ENCODE peak calls at places on chromosomes 1 and 21, in six cellular contexts. M is HCT116; I is aorta; A is left ventricle myocardium inferior; Z is BJ; V is CD4-positive, alpha-beta memory T cell. F is an unnamed sample. For H3K36me3, the result is how much of the 10 kb centered on the place peaks cover.

GRCh38 chr21:42590431-42591131 is 62.8 kb upstream of the PDE9A start:
- DNase-seq in M (no peak), V (no peak), A (no peak), Z (no peak), I (no peak), F (no peak)

GRCh38 chr1:235933483-235934116 is 66.9 kb upstream of the LYST start:
- DNase-seq in Z (no peak), A (no peak), M (no peak), I (peak), V (no peak), F (no peak)

GRCh38 chr21:41501919-41502318 is 6.0 kb downstream of the TMPRSS2 start:
- DNase-seq in M (no peak), A (no peak), Z (no peak), V (no peak), I (no peak), F (no peak)

GRCh38 chr1:94773931-94774422 is 46.2 kb upstream of the SLC44A3 start:
- DNase-seq in V (no peak), Z (no peak), I (no peak), A (no peak), M (peak), F (no peak)

GRCh38 chr1:43058545-43059360 is 100.1 kb upstream of the SLC2A1 start:
- DNase-seq in Z (no peak), V (no peak), M (no peak), I (peak), A (no peak), F (no peak)

GRCh38 chr1:67401443-67401842 is 28.8 kb downstream of the SERBP1 start:
- DNase-seq in M (no peak), A (no peak), V (no peak), I (no peak), Z (no peak), F (no peak)

GRCh38 chr1:25890249-25891034 is 14.9 kb upstream of the PAQR7 start:
- DNase-seq in I (no peak), Z (no peak), M (peak), A (no peak), V (no peak), F (no peak)

GRCh38 chr1:157312270-157312812 is 174.1 kb upstream of the ETV3 start:
- DNase-seq in A (no peak), M (no peak), I (no peak), Z (no peak), V (no peak), F (no peak)

GRCh38 chr1:51791888-51792287 is 86.6 kb downstream of the NRDC start:
- DNase-seq in V (no peak), Z (no peak), M (no peak), I (no peak), A (no peak), F (no peak)

GRCh38 chr1:97651201-97651600 is 269.6 kb downstream of the DPYD start:
- DNase-seq in I (no peak), V (no peak), M (no peak), Z (no peak), A (no peak), F (no peak)

GRCh38 chr1:244865028-244865371 is 657 bp upstream of the HNRNPU start:
- DNase-seq in I (no peak), A (peak), Z (no peak), V (no peak), M (no peak), F (no peak)

GRCh38 chr1:54378157-54378883 is 27.9 kb downstream of the SSBP3 start:
- DNase-seq in M (no peak), A (no peak), Z (no peak), I (no peak), V (no peak), F (no peak)

GRCh38 chr1:17404034-17404671 is 32.2 kb downstream of the PADI6 start:
- DNase-seq in V (no peak), Z (no peak), M (no peak), A (no peak), I (no peak), F (no peak)

GRCh38 chr1:8351693-8352470 is 34.0 kb downstream of the SLC45A1 start:
- DNase-seq in V (peak), M (no peak), A (no peak), Z (no peak), I (peak), F (no peak)

GRCh38 chr1:1001631-1002300 is 1.9 kb upstream of the HES4 start:
- DNase-seq in M (peak), I (peak), A (peak), Z (no peak), V (peak), F (peak)

GRCh38 chr1:227786673-227787512 is 28.6 kb upstream of the PRSS38 start:
- DNase-seq in M (no peak), A (no peak), V (no peak), I (no peak), Z (no peak), F (no peak)

GRCh38 chr1:95627244-95627643 is 393.2 kb downstream of the RWDD3 start:
- DNase-seq in I (no peak), A (no peak), M (no peak), V (no peak), Z (no peak), F (no peak)

GRCh38 chr21:33042812-33043211 is 17.1 kb downstream of the OLIG2 start:
- DNase-seq in I (no peak), V (no peak), A (no peak), Z (peak), M (peak), F (no peak)

GRCh38 chr1:88691540-88691939 is 7.5 kb downstream of the PKN2 start:
- DNase-seq in M (no peak), Z (no peak), A (no peak), I (no peak), V (no peak), F (no peak)

GRCh38 chr1:62962794-62963776 is 179.2 kb downstream of the ATG4C start:
- DNase-seq in Z (no peak), V (no peak), A (no peak), M (peak), I (no peak), F (no peak)

GRCh38 chr1:232131715-232132391 is 498.1 kb downstream of the SIPA1L2 start:
- DNase-seq in A (no peak), Z (no peak), V (no peak), I (no peak), M (no peak), F (no peak)
- H3K4me3 ChIP-seq in A (no peak), Z (no peak), V (no peak), I (no peak), M (no peak), F (no peak)

GRCh38 chr21:43662286-43662685 is 2.9 kb downstream of the RRP1B start:
- DNase-seq in A (no peak), V (no peak), M (no peak), I (no peak), Z (no peak), F (no peak)
- H3K36me3 ChIP-seq in A (under half), V (under half), M (under half), I (under half), Z (under half), F (under half)

DNA sequence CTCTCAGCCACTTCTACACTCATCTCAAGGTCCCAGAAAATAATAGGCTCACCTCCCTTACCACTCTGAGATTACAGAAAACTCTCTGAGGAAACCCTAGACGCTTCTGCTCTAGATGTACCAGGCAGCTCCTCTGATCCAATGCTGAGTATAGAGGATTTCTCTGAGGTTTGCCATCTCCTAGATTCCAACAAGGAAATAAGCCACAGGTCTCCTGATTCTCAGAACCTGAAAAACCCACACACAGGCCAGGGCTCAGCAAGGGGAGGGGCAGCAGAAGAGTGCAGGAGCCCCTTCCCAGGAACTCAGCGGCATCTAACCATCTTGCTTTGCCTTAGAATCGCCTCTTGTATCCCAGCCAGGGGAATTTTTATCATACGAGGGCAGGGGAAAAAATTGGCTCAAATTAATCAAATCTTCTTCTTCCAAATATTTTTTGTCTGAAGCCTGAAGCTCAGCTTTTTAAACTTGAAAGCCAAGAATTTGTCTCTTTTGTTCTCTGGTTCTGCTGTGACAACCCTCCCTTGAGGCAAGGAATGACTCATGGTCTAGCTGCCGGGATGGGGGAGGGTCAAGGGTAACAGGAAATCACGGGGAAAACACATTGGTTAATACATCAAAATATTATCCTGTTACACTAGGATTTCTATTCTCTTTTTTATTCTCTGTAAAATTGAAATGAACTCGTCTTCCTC is 30.8 kb downstream of the GORAB start:
- DNase-seq in A (peak), I (peak), V (no peak), Z (peak), M (peak), F (peak)
- H3K4me3 ChIP-seq in A (peak), I (no peak), V (no peak), Z (no peak), M (peak), F (no peak)

GRCh38 chr1:12501661-12502060 is 116.3 kb downstream of the DHRS3 start:
- DNase-seq in Z (no peak), M (no peak), I (no peak), A (no peak), V (no peak), F (no peak)
- H3K36me3 ChIP-seq in Z (under half), M (under half), I (under half), A (under half), V (under half), F (half or more)

GRCh38 chr1:225242611-225243010 is 185.2 kb downstream of the LBR start:
- DNase-seq in V (no peak), A (no peak), I (no peak), M (no peak), Z (no peak), F (no peak)
- H3K4me3 ChIP-seq in V (no peak), A (no peak), I (no peak), M (no peak), Z (no peak), F (no peak)

DNA sequence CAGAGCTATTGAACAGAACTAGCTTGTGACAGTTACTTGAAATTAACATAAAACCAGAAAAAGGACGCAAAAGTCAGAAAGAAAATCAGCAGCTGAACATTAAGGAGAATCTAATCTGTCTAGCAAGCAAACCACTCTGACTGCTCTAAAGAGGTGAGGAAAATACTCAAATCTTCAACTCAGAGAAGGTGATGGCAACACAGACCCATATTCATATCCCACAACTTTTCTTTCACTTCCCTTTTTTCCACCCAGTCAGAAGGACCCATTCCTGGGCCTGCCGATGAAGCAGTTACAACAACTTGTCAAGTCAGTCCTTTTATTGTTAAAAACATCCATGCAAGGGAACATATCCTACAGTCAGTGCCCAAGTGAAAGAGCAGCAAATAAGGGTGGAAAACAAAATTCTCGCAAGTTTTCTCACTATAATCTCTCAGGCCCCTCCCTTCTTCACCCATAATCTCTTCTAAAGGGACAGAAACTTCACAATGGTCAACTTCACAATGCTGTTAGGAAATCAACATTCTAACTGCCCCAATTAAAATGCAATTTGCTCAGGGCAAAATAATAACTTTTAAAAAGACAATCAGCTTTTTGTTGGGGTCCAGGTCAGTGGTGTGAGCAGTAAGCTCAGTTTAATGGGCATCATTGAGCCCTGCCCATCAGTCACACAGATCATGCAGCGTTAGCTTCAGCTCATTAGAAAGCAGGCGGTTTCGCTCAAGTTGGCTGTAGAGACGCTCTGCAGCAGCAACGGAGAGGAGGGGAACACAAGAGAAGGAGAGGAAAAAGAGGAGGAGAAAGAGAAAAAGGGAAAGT is 3.6 kb upstream of the NUP210L start:
- DNase-seq in A (no peak), V (no peak), Z (no peak), M (no peak), I (no peak), F (no peak)
- H3K36me3 ChIP-seq in A (half or more), V (half or more), Z (under half), M (under half), I (under half), F (half or more)

F was measured in CD4-positive, CD25-positive, alpha-beta regulatory T cell.